ENCODE peak calls at places on chromosome 18, in nine cellular contexts. Q is endothelial cell of umbilical vein, R is esophagus squamous epithelium, S is IMR-90, Z is transverse colon, B is GM12878, C is heart left ventricle, I is sigmoid colon, H is tibial nerve. E is an unnamed sample.

GRCh38 chr18:50042611-50043010 is 152.3 kb downstream of the MYO5B start:
- DNase-seq in Q (no peak), R (no peak), S (no peak), Z (no peak), B (no peak), C (no peak), I (no peak), H (no peak), E (no peak)

GRCh38 chr18:5515007-5515744 is 28.6 kb downstream of the EPB41L3 start:
- DNase-seq in Q (no peak), R (no peak), S (no peak), Z (no peak), B (no peak), C (no peak), I (no peak), H (no peak), E (no peak)

GRCh38 chr18:31610841-31611240 is 19.2 kb downstream of the TTR start:
- DNase-seq in Q (peak; percentile 26), R (no peak), S (no peak), Z (peak; percentile 42), B (no peak), C (no peak), I (no peak), H (no peak), E (no peak)

GRCh38 chr18:23053756-23054457 is 81.4 kb upstream of the CABLES1 start:
- DNase-seq in Q (peak; percentile 43), R (no peak), S (peak; percentile 72), Z (no peak), B (no peak), C (no peak), I (no peak), H (no peak), E (no peak)

GRCh38 chr18:6355789-6356589 is 58.7 kb downstream of the L3MBTL4 start:
- DNase-seq in Q (no peak), R (no peak), S (peak; percentile 40), Z (no peak), B (no peak), C (no peak), I (no peak), H (no peak), E (no peak)

GRCh38 chr18:3451989-3452749 is 2.2 kb downstream of the TGIF1 start:
- DNase-seq in Q (peak; percentile 70), R (no peak), S (peak; percentile 69), Z (peak; percentile 78), B (no peak), C (peak; percentile 67), I (peak; percentile 83), H (peak; percentile 55), E (peak; percentile 94)

GRCh38 chr18:45998244-45998643 is 31.1 kb upstream of the EPG5 start:
- DNase-seq in Q (peak; percentile 18), R (no peak), S (no peak), Z (no peak), B (no peak), C (no peak), I (no peak), H (no peak), E (no peak)

GRCh38 chr18:45638544-45638943 is 23.3 kb downstream of the SLC14A2 start:
- DNase-seq in Q (no peak), R (no peak), S (no peak), Z (no peak), B (no peak), C (no peak), I (no peak), H (no peak), E (no peak)

GRCh38 chr18:13536578-13536977 is 189.8 kb downstream of the FAM210A start:
- DNase-seq in Q (no peak), R (no peak), S (no peak), Z (no peak), B (no peak), C (no peak), I (no peak), H (no peak), E (no peak)

GRCh38 chr18:43279015-43279758 is 1.9 kb upstream of the SYT4 start:
- DNase-seq in Q (no peak), R (no peak), S (no peak), Z (no peak), B (no peak), C (no peak), I (no peak), H (no peak), E (no peak)

GRCh38 chr18:78859686-78860085 is 119.9 kb upstream of the SALL3 start:
- DNase-seq in Q (no peak), R (no peak), S (no peak), Z (no peak), B (no peak), C (no peak), I (no peak), H (no peak), E (no peak)

GRCh38 chr18:61609131-61609530 is 275.9 kb downstream of the CDH20 start:
- DNase-seq in Q (no peak), R (no peak), S (peak; percentile 29), Z (no peak), B (no peak), C (no peak), I (no peak), H (no peak), E (no peak)

GRCh38 chr18:51561821-51562220 is 364.3 kb upstream of the MEX3C start:
- DNase-seq in Q (no peak), R (no peak), S (no peak), Z (no peak), B (no peak), C (peak; percentile 40), I (no peak), H (no peak), E (no peak)

GRCh38 chr18:51563401-51563800 is 365.9 kb upstream of the MEX3C start:
- DNase-seq in Q (no peak), R (no peak), S (no peak), Z (no peak), B (no peak), C (no peak), I (no peak), H (no peak), E (no peak)

GRCh38 chr18:51559198-51559901 is 361.9 kb upstream of the MEX3C start:
- DNase-seq in Q (no peak), R (no peak), S (no peak), Z (no peak), B (no peak), C (no peak), I (no peak), H (no peak), E (no peak)

GRCh38 chr18:51559902-51560287 is 362.4 kb upstream of the MEX3C start:
- DNase-seq in Q (no peak), R (no peak), S (no peak), Z (no peak), B (no peak), C (no peak), I (no peak), H (no peak), E (no peak)
- TF ChIP-seq CTCF in Q (no peak), R (no peak), S (no peak), Z (no peak), B (no peak), C (no peak), I (no peak), H (no peak), E (no peak)

GRCh38 chr18:28185121-28185520 is 8.2 kb upstream of the CDH2 start:
- DNase-seq in Q (no peak), R (no peak), S (no peak), Z (no peak), B (no peak), C (no peak), I (no peak), H (no peak), E (no peak)

GRCh38 chr18:28177828-28178635 is 1.1 kb upstream of the CDH2 start:
- DNase-seq in Q (peak; percentile 46), R (no peak), S (peak; percentile 36), Z (no peak), B (no peak), C (peak; percentile 73), I (no peak), H (no peak), E (no peak)

GRCh38 chr18:28178720-28179119 is 1.8 kb upstream of the CDH2 start:
- DNase-seq in Q (peak; percentile 16), R (no peak), S (peak; percentile 44), Z (no peak), B (no peak), C (no peak), I (no peak), H (no peak), E (no peak)

GRCh38 chr18:28181616-28182015 is 4.7 kb upstream of the CDH2 start:
- DNase-seq in Q (no peak), R (no peak), S (no peak), Z (no peak), B (no peak), C (no peak), I (no peak), H (no peak), E (no peak)

GRCh38 chr18:28183418-28184078 is 6.6 kb upstream of the CDH2 start:
- DNase-seq in Q (no peak), R (no peak), S (peak; percentile 46), Z (no peak), B (no peak), C (no peak), I (no peak), H (no peak), E (no peak)
- H3K4me3 ChIP-seq in Q (no peak overlapping the region), R (no peak overlapping the region), S (no peak overlapping the region), Z (no peak overlapping the region), B (no peak overlapping the region), C (no peak overlapping the region), I (no peak overlapping the region), H (no peak overlapping the region), E (no peak overlapping the region)

GRCh38 chr18:57630002-57630758 is 8.5 kb upstream of the NARS1 start:
- DNase-seq in Q (peak; percentile 94), R (peak; percentile 92), S (peak; percentile 93), Z (peak; percentile 98), B (peak; percentile 65), C (peak; percentile 97), I (peak; percentile 99), H (peak; percentile 97), E (peak; percentile 97)
- TF ChIP-seq POLR2A in Q (peak; percentile 37), R (no peak), S (peak; percentile 79), Z (no peak), B (peak; percentile 74), C (peak; percentile 40), I (no peak), H (no peak), E (no peak)

DNA sequence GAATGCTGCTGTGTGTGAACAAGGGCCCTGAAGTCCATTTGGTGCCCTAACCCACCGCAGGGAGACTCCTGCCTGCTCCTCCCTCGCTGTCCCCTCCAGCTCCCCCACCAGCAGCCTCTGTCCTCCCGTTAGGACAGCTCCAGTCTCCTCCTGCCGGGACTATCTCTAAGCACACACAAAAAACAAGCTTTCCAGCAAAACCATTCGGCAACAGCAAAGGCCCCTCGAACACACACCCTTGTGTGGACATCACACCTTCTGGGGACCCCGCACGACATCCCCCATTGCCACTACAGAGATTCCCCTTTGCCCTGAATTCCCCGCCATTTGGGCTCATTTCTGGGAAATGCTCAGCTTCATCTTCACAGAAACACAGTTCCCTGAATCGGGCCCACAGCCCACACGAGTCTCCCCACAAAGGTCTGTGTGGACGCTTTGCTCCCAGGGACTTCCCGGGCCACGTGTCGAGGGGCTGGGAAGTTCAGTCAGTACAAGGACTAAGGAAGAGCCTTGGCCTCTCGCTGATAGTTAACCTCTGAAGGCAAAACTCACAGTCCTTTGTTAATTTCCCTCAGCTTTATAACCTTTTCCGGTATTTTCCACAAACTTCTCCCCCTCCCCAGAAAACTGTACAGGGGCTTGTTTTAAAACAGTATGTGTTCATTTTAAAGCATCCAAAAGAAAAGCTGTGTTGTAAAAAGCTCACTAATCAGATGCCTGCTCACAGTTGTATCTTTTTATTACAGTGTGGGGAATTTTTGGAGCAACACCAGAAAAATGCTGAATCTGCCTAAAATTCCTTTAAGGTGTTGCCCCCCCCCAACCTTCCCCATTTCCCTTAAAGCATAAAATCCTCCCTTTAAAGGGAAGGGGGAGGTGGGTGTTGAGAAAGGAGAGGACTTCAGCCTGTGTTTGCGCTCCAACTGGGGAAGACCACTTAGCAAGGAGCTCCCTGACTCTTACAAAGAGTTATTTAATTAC is 25.9 kb downstream of the SMAD7 start:
- DNase-seq in Q (peak; percentile 20), R (no peak), S (no peak), Z (no peak), B (no peak), C (no peak), I (no peak), H (no peak), E (no peak)
- TF ChIP-seq CTCF in Q (no peak), R (no peak), S (no peak), Z (no peak), B (no peak), C (no peak), I (no peak), H (no peak), E (no peak)

E was measured in lower leg skin.